ENCODE peak calls at places on chromosomes 4 and X, in nine cellular contexts. One of them, this sample, is unnamed.

GRCh38 chr4:138632856-138633255 is 382.7 kb upstream of the NOCT start:
- DNase-seq in COR-L47: no peak
- DNase-seq in activated CD4-positive, alpha-beta T cell treated with anti-CD3 and anti-CD28 coated beads for 1 hour: no peak
- DNase-seq in stimulated activated CD4-positive, alpha-beta T cell treated with anti-CD3 and anti-CD28 coated beads, Interleukin-2, amount 100 ng/mL, for 24 hours: no peak
- DNase-seq in hypothalamus: no peak
- DNase-seq in BE2C: no peak
- DNase-seq in adrenal gland: no peak
- DNase-seq in AG08396: no peak
- DNase-seq in adipocyte: no peak
- DNase-seq in this sample: no peak

GRCh38 chr4:25993564-25994185 is 79.7 kb downstream of the SMIM20 start:
- DNase-seq in adipocyte: no peak
- DNase-seq in hypothalamus: no peak
- DNase-seq in AG08396: no peak
- DNase-seq in COR-L47: peak; percentile 3
- DNase-seq in stimulated activated CD4-positive, alpha-beta T cell treated with anti-CD3 and anti-CD28 coated beads, Interleukin-2, amount 100 ng/mL, for 24 hours: peak; percentile 36
- DNase-seq in adrenal gland: no peak
- DNase-seq in BE2C: peak; percentile 32
- DNase-seq in activated CD4-positive, alpha-beta T cell treated with anti-CD3 and anti-CD28 coated beads for 1 hour: no peak
- DNase-seq in this sample: no peak

GRCh38 chrX:135707880-135708279 is 5.6 kb upstream of the CT45A1 start:
- DNase-seq in COR-L47: no peak
- DNase-seq in adipocyte: no peak
- DNase-seq in hypothalamus: no peak
- DNase-seq in activated CD4-positive, alpha-beta T cell treated with anti-CD3 and anti-CD28 coated beads for 1 hour: no peak
- DNase-seq in AG08396: no peak
- DNase-seq in adrenal gland: peak; percentile 1
- DNase-seq in stimulated activated CD4-positive, alpha-beta T cell treated with anti-CD3 and anti-CD28 coated beads, Interleukin-2, amount 100 ng/mL, for 24 hours: peak; percentile 73
- DNase-seq in BE2C: peak; percentile 69
- DNase-seq in this sample: no peak

GRCh38 chr4:151983854-151984253 is 223.0 kb upstream of the GATB start:
- DNase-seq in COR-L47: peak; percentile 91
- DNase-seq in adipocyte: no peak
- DNase-seq in adrenal gland: peak; percentile 31
- DNase-seq in BE2C: no peak
- DNase-seq in hypothalamus: peak; percentile 8
- DNase-seq in activated CD4-positive, alpha-beta T cell treated with anti-CD3 and anti-CD28 coated beads for 1 hour: no peak
- DNase-seq in AG08396: peak; percentile 8
- DNase-seq in stimulated activated CD4-positive, alpha-beta T cell treated with anti-CD3 and anti-CD28 coated beads, Interleukin-2, amount 100 ng/mL, for 24 hours: no peak
- DNase-seq in this sample: no peak

GRCh38 chr4:113591982-113592381 is 169.6 kb downstream of the CAMK2D start:
- DNase-seq in AG08396: no peak
- DNase-seq in stimulated activated CD4-positive, alpha-beta T cell treated with anti-CD3 and anti-CD28 coated beads, Interleukin-2, amount 100 ng/mL, for 24 hours: no peak
- DNase-seq in BE2C: no peak
- DNase-seq in adipocyte: no peak
- DNase-seq in activated CD4-positive, alpha-beta T cell treated with anti-CD3 and anti-CD28 coated beads for 1 hour: no peak
- DNase-seq in hypothalamus: no peak
- DNase-seq in COR-L47: no peak
- DNase-seq in adrenal gland: no peak
- DNase-seq in this sample: no peak

GRCh38 chrX:154596290-154596929 is 11.5 kb downstream of the CTAG1A start:
- DNase-seq in adrenal gland: no peak
- DNase-seq in AG08396: peak; percentile 28
- DNase-seq in BE2C: no peak
- DNase-seq in adipocyte: peak; percentile 31
- DNase-seq in activated CD4-positive, alpha-beta T cell treated with anti-CD3 and anti-CD28 coated beads for 1 hour: no peak
- DNase-seq in COR-L47: no peak
- DNase-seq in hypothalamus: no peak
- DNase-seq in stimulated activated CD4-positive, alpha-beta T cell treated with anti-CD3 and anti-CD28 coated beads, Interleukin-2, amount 100 ng/mL, for 24 hours: no peak
- DNase-seq in this sample: no peak

GRCh38 chrX:48511561-48511960 is 2.8 kb downstream of the PORCN start:
- DNase-seq in activated CD4-positive, alpha-beta T cell treated with anti-CD3 and anti-CD28 coated beads for 1 hour: no peak
- DNase-seq in stimulated activated CD4-positive, alpha-beta T cell treated with anti-CD3 and anti-CD28 coated beads, Interleukin-2, amount 100 ng/mL, for 24 hours: no peak
- DNase-seq in adipocyte: peak; percentile 44
- DNase-seq in AG08396: no peak
- DNase-seq in hypothalamus: no peak
- DNase-seq in COR-L47: no peak
- DNase-seq in adrenal gland: peak; percentile 45
- DNase-seq in BE2C: no peak
- DNase-seq in this sample: no peak

GRCh38 chr4:61254406-61254805 is 54.3 kb downstream of the ADGRL3 start:
- DNase-seq in adipocyte: no peak
- DNase-seq in COR-L47: peak; percentile 18
- DNase-seq in activated CD4-positive, alpha-beta T cell treated with anti-CD3 and anti-CD28 coated beads for 1 hour: no peak
- DNase-seq in adrenal gland: no peak
- DNase-seq in stimulated activated CD4-positive, alpha-beta T cell treated with anti-CD3 and anti-CD28 coated beads, Interleukin-2, amount 100 ng/mL, for 24 hours: no peak
- DNase-seq in hypothalamus: no peak
- DNase-seq in AG08396: no peak
- DNase-seq in BE2C: no peak
- DNase-seq in this sample: no peak

GRCh38 chr4:124666496-124666895 is 46.0 kb downstream of the ANKRD50 start:
- DNase-seq in adipocyte: no peak
- DNase-seq in AG08396: no peak
- DNase-seq in activated CD4-positive, alpha-beta T cell treated with anti-CD3 and anti-CD28 coated beads for 1 hour: no peak
- DNase-seq in adrenal gland: no peak
- DNase-seq in hypothalamus: no peak
- DNase-seq in BE2C: no peak
- DNase-seq in COR-L47: no peak
- DNase-seq in stimulated activated CD4-positive, alpha-beta T cell treated with anti-CD3 and anti-CD28 coated beads, Interleukin-2, amount 100 ng/mL, for 24 hours: no peak
- DNase-seq in this sample: no peak

GRCh38 chr4:7104366-7105031 is 36.6 kb upstream of the GRPEL1 start:
- DNase-seq in BE2C: no peak
- DNase-seq in stimulated activated CD4-positive, alpha-beta T cell treated with anti-CD3 and anti-CD28 coated beads, Interleukin-2, amount 100 ng/mL, for 24 hours: no peak
- DNase-seq in adipocyte: no peak
- DNase-seq in activated CD4-positive, alpha-beta T cell treated with anti-CD3 and anti-CD28 coated beads for 1 hour: no peak
- DNase-seq in hypothalamus: no peak
- DNase-seq in AG08396: no peak
- DNase-seq in adrenal gland: no peak
- DNase-seq in COR-L47: no peak
- DNase-seq in this sample: no peak